ENCODE peak calls at places on chromosomes 7 and 10, in four cellular contexts. A is HFF-Myc, P is brain microvascular endothelial cell, I is activated B cell treated with CpG ODN at 0.5 μM for 24 hours. F is an unnamed sample.
A peak's percentile ranks its signal among the peaks of the same experiment; 100 is the strongest.

GRCh38 chr10:78850611-78851010 is 218.2 kb upstream of the ZMIZ1 start:
- DNase-seq in A (no peak), P (no peak), I (no peak), F (no peak)

GRCh38 chr7:39357648-39358047 is 208.6 kb upstream of the YAE1 start:
- DNase-seq in A (no peak), P (no peak), I (no peak), F (no peak)

GRCh38 chr10:123855013-123855684 is 36.5 kb downstream of the CPXM2 start:
- DNase-seq in A (no peak), P (no peak), I (no peak), F (no peak)

GRCh38 chr7:15407910-15408309 is 153.9 kb downstream of the AGMO start:
- DNase-seq in A (no peak), P (no peak), I (no peak), F (no peak)

GRCh38 chr7:13165854-13166253 is 478.4 kb downstream of the ARL4A start:
- DNase-seq in A (no peak), P (no peak), I (no peak), F (no peak)

GRCh38 chr10:119403927-119404326 is 138.6 kb downstream of the RGS10 start:
- DNase-seq in A (no peak), P (no peak), I (no peak), F (no peak)

GRCh38 chr10:12707461-12708185 is 293.9 kb downstream of the CCDC3 start:
- DNase-seq in A (peak; percentile 84), P (peak; percentile 97), I (no peak), F (peak; percentile 81)

GRCh38 chr7:85489498-85489897 is 302.6 kb upstream of the SEMA3D start:
- DNase-seq in A (peak; percentile 91), P (peak; percentile 78), I (no peak), F (no peak)

GRCh38 chr7:158979635-158980351 is 123.4 kb downstream of the DYNC2I1 start:
- DNase-seq in A (no peak), P (no peak), I (no peak), F (no peak)

GRCh38 chr7:139745330-139746143 is 32.3 kb downstream of the HIPK2 start:
- DNase-seq in A (no peak), P (peak; percentile 56), I (no peak), F (no peak)

GRCh38 chr7:150871601-150872000 is 19.3 kb downstream of the AOC1 start:
- DNase-seq in A (no peak), P (no peak), I (no peak), F (no peak)

GRCh38 chr10:97882142-97883091 is 32.8 kb downstream of the GOLGA7B start:
- DNase-seq in A (no peak), P (peak; percentile 83), I (no peak), F (peak; percentile 4)

GRCh38 chr7:95910341-95910740 is 138.0 kb downstream of the DYNC1I1 start:
- DNase-seq in A (no peak), P (no peak), I (no peak), F (no peak)

GRCh38 chr7:2404714-2405119 is 1.3 kb downstream of the CHST12 start:
- DNase-seq in A (no peak), P (no peak), I (no peak), F (no peak)

GRCh38 chr10:95469676-95470075 is 91.5 kb downstream of the SORBS1 start:
- DNase-seq in A (no peak), P (no peak), I (no peak), F (no peak)

GRCh38 chr7:39321909-39322498 is 244.2 kb upstream of the YAE1 start:
- DNase-seq in A (no peak), P (no peak), I (no peak), F (no peak)

GRCh38 chr7:1087952-1088920 is at the start of gene GPER1:
- DNase-seq in A (no peak), P (no peak), I (no peak), F (no peak)

GRCh38 chr10:5559642-5560141 is 34.9 kb downstream of the CALML3 start:
- DNase-seq in A (peak; percentile 63), P (peak; percentile 53), I (no peak), F (no peak)

GRCh38 chr10:88004451-88004850 is 141.0 kb downstream of the PTEN start:
- DNase-seq in A (peak; percentile 21), P (peak; percentile 48), I (no peak), F (no peak)

GRCh38 chr7:68770649-68771048 is 827.6 kb upstream of the AUTS2 start:
- DNase-seq in A (no peak), P (no peak), I (no peak), F (no peak)

DNA sequence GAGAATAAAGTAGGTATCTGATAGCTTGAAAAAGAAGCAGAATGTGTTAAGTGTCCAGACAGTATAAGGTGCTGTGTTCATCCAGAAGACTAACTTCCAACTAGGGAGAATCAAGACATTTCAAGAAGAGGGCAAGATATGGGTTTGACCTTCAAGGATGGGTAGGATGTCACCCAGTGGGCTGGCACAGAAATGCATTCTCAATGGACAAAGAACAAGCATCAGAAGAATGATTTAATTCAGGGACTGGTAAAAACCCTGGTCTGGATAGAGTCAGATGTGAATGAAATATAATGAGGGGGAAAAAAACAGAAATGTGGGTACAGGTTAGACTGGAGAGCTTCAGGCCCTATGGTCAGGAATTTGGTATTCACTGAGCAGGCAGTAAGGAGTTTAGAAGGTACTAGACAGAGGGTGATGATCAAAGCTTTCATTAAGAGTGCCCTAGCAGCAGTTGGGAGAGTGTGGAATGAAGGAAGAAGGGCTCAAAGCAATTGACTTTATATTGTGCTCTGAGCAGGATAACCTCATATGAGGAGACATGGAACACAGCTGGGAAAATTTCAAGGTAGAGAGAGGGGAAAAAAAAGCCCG is 180.7 kb upstream of the ANK3 start:
- DNase-seq in A (no peak), P (no peak), I (no peak), F (no peak)
- TF ChIP-seq CTCF in A (no peak), P (no peak), I (no peak), F (no peak)

GRCh38 chr10:52949899-52950298 is 177.3 kb upstream of the MBL2 start:
- DNase-seq in A (no peak), P (no peak), I (no peak), F (no peak)

GRCh38 chr10:52952391-52953079 is 180.0 kb upstream of the MBL2 start:
- DNase-seq in A (no peak), P (no peak), I (no peak), F (no peak)

GRCh38 chr10:52954407-52954806 is 181.8 kb upstream of the MBL2 start:
- DNase-seq in A (no peak), P (no peak), I (no peak), F (no peak)

GRCh38 chr10:52950578-52950977 is 178.0 kb upstream of the MBL2 start:
- DNase-seq in A (no peak), P (no peak), I (no peak), F (no peak)

GRCh38 chr10:52951819-52952218 is 179.2 kb upstream of the MBL2 start:
- DNase-seq in A (no peak), P (peak; percentile 18), I (no peak), F (no peak)
- TF ChIP-seq CTCF in A (peak; percentile 17), P (peak; percentile 49), I (no peak), F (no peak)

GRCh38 chr10:120436431-120437142 is 20.4 kb upstream of the PLPP4 start:
- DNase-seq in A (no peak), P (no peak), I (no peak), F (no peak)
- TF ChIP-seq CTCF in A (no peak), P (peak; percentile 32), I (no peak), F (no peak)

GRCh38 chr7:27269455-27269854 is 26.9 kb downstream of the EVX1 start:
- DNase-seq in A (no peak), P (no peak), I (no peak), F (no peak)
- TF ChIP-seq CTCF in A (no peak), P (no peak), I (no peak), F (no peak)

GRCh38 chr10:29119374-29119773 is 169.5 kb upstream of the LYZL1 start:
- DNase-seq in A (no peak), P (no peak), I (no peak), F (no peak)
- TF ChIP-seq CTCF in A (peak; percentile 62), P (peak; percentile 67), I (no peak), F (peak; percentile 33)

GRCh38 chr7:78607099-78607498 is 808.5 kb downstream of the PHTF2 start:
- DNase-seq in A (no peak), P (peak; percentile 15), I (no peak), F (no peak)
- TF ChIP-seq CTCF in A (peak; percentile 36), P (peak; percentile 72), I (no peak), F (no peak)

DNA sequence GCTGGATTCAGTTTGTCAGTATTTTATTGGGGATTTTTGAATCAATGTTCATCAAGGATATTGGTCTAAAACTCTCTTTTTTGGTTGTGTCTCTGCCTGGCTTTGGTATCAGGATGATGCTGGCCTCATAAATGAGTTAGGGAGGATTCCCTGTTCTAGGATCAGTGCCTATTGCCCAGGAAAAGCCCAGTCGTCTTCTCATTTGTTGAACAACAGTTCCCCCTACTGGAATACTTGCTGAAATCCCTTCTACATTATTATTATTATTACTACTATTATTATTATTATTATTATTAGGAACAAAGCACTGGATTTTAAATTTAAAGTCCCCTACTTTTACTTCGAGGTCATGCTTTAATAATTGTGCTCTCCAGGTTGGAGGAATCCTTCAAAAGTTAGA is 528.9 kb downstream of the MAGI2 start:
- DNase-seq in A (peak; percentile 15), P (peak; percentile 20), I (no peak), F (no peak)
- TF ChIP-seq CTCF in A (no peak), P (peak; percentile 21), I (no peak), F (peak; percentile 20)

F was measured in AG09319.